ENCODE peak calls at places on chromosomes 16 and 17, in seven cellular contexts. Q is brain microvascular endothelial cell; X is naive thymus-derived CD4-positive, alpha-beta T cell; J is cardiac muscle cell; T is left ventricle myocardium inferior; C is IMR-90; Z is CD8-positive, alpha-beta T cell. E is an unnamed sample.

GRCh38 chr16:3051009-3051408 is 4.6 kb downstream of the MMP25 start:
- DNase-seq in T (no peak), C (no peak), J (peak; percentile 5), Z (no peak), X (no peak), Q (no peak), E (no peak)

GRCh38 chr17:44321246-44322120 is 3.1 kb downstream of the SLC25A39 start:
- DNase-seq in J (no peak), Z (no peak), C (no peak), Q (no peak), T (no peak), X (no peak), E (no peak)

GRCh38 chr16:1276580-1276878 is 20.7 kb downstream of the TPSD1 start:
- DNase-seq in J (no peak), C (no peak), Q (no peak), T (no peak), X (no peak), Z (no peak), E (no peak)

GRCh38 chr16:807345-808251 is 7.1 kb upstream of the GNG13 start:
- DNase-seq in Z (peak; percentile 65), C (peak; percentile 86), J (peak; percentile 94), T (peak; percentile 94), Q (peak; percentile 84), X (peak; percentile 73), E (peak; percentile 98)

GRCh38 chr16:56257666-56258359 is 66.5 kb downstream of the GNAO1 start:
- DNase-seq in Q (no peak), X (no peak), T (no peak), Z (no peak), J (no peak), C (no peak), E (peak; percentile 37)

GRCh38 chr16:13994239-13995106 is 74.5 kb downstream of the ERCC4 start:
- DNase-seq in J (no peak), Q (no peak), C (peak; percentile 2), Z (no peak), X (no peak), T (no peak), E (no peak)

GRCh38 chr17:46979023-46979870 is at the start of gene RPRML:
- DNase-seq in Q (no peak), Z (no peak), J (peak; percentile 35), T (peak; percentile 28), X (no peak), C (no peak), E (peak; percentile 77)

GRCh38 chr16:13036600-13036999 is 135.2 kb downstream of the SHISA9 start:
- DNase-seq in T (peak; percentile 19), Z (no peak), J (peak; percentile 23), Q (peak; percentile 9), C (peak; percentile 11), X (peak; percentile 3), E (no peak)

GRCh38 chr17:45924332-45924820 is 30.0 kb downstream of the MAPT start:
- DNase-seq in J (peak; percentile 31), X (no peak), T (no peak), Q (no peak), Z (no peak), C (no peak), E (no peak)

GRCh38 chr16:49348408-49349176 is 25.0 kb upstream of the C16orf78 start:
- DNase-seq in C (no peak), Z (no peak), X (no peak), T (no peak), Q (no peak), J (no peak), E (no peak)

GRCh38 chr16:24524855-24525652 is 14.3 kb upstream of the RBBP6 start:
- DNase-seq in J (peak; percentile 41), T (no peak), X (no peak), Z (no peak), C (no peak), Q (no peak), E (no peak)

GRCh38 chr17:18978050-18978449 is 26.1 kb downstream of the SLC5A10 start:
- DNase-seq in C (no peak), Z (no peak), T (no peak), J (no peak), X (no peak), Q (no peak), E (peak; percentile 37)

GRCh38 chr16:75244844-75245758 is 6.3 kb downstream of the BCAR1 start:
- DNase-seq in Q (peak; percentile 96), Z (no peak), T (peak; percentile 84), X (no peak), J (peak; percentile 98), C (peak; percentile 98), E (peak; percentile 91)

GRCh38 chr17:9021985-9022552 is 759 bp downstream of the NTN1 start:
- DNase-seq in Q (no peak), T (peak; percentile 45), J (peak; percentile 43), X (no peak), C (peak; percentile 4), Z (no peak), E (peak; percentile 79)

GRCh38 chr17:44053130-44053872 is 13.2 kb downstream of the LSM12 start:
- DNase-seq in C (no peak), Z (no peak), T (no peak), X (no peak), Q (no peak), J (no peak), E (no peak)

DNA sequence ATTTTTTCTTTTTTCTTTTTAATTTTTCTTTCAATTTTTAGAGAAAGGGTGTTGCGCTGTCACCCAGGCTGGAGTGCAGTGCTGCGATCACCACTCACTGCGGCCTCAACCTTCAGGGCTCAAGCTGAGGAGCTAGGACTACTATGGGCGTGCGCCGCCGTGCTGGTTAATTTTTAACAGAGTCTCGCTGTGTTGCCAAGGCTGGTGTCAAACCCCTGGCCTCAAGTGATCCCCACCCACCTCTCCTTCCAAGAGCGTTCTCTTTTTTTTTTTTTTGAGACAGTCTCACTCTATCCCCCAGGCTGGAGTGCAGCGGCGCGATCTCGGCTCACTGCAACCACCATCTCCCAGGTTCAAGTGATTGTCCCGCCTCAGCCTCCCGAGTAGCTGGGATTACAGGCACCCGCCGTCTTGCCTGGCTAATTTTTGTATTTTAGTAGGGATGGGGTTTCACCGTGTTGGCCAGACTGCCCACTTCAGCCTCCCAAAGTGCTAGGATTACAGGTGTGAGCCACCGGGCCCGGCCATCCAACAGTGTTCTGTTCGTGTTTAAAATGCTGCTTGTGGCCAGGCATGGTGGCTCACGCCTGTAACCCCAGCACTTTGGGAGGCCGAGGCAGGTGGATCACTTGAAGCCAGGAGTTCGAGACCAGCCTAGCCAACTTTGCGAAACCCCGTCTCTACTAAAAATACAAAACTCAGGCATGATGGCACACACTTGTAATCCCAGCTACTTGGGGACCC is 14.5 kb upstream of the RPL13 start:
- DNase-seq in X (no peak), Q (no peak), C (no peak), Z (no peak), J (no peak), T (no peak), E (no peak)
- H3K27ac ChIP-seq in X (no peak overlapping the region), Q (no peak overlapping the region), C (no peak overlapping the region), Z (no peak overlapping the region), J (no peak overlapping the region), T (no peak overlapping the region), E (no peak overlapping the region)

DNA sequence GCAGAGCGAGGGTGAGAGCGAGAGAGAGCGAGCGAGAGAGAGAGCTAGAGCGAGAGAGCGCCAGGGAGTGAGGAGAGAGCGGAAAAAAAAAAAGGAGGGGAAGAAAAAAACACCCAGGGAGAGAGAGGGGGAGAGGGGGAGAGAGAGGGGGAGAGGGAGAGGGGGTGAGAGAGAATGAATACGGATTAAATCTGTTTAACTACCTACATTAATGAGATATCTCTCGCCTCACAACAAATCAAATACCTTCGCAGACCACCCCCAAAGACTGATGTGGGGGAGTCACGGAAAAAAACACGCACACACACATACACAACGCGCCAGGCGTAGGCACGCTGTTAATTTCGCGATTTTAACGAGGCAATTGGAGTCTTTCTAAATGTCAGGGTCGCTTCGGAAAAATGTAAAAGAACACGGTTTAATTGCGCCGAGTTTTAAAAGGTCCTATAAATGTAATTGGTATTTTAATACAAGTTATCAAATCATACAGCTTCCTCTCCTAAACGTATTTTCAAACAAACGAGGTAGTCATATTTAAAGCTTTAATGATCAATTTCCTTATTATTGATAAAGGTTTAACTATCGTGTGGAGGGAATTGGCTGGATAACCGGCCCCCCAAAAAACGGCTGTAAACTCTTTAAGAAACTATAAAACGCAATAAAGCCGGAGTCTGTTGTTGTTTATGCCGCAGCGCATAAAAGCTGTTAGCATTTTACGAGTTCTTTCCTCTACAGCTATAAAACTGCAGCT is at the start of gene HOXB8:
- DNase-seq in Z (no peak), X (no peak), C (no peak), Q (no peak), T (no peak), J (no peak), E (no peak)
- H3K27me3 ChIP-seq in Z (peaks cover 74% of the 10 kb centered on the region), X (peaks cover 35% of the 10 kb centered on the region), C (peaks cover 49% of the 10 kb centered on the region), Q (peaks cover 84% of the 10 kb centered on the region), T (peaks cover 100% of the 10 kb centered on the region), J (peaks cover 100% of the 10 kb centered on the region), E (no peaks in the 10 kb centered on the region)

DNA sequence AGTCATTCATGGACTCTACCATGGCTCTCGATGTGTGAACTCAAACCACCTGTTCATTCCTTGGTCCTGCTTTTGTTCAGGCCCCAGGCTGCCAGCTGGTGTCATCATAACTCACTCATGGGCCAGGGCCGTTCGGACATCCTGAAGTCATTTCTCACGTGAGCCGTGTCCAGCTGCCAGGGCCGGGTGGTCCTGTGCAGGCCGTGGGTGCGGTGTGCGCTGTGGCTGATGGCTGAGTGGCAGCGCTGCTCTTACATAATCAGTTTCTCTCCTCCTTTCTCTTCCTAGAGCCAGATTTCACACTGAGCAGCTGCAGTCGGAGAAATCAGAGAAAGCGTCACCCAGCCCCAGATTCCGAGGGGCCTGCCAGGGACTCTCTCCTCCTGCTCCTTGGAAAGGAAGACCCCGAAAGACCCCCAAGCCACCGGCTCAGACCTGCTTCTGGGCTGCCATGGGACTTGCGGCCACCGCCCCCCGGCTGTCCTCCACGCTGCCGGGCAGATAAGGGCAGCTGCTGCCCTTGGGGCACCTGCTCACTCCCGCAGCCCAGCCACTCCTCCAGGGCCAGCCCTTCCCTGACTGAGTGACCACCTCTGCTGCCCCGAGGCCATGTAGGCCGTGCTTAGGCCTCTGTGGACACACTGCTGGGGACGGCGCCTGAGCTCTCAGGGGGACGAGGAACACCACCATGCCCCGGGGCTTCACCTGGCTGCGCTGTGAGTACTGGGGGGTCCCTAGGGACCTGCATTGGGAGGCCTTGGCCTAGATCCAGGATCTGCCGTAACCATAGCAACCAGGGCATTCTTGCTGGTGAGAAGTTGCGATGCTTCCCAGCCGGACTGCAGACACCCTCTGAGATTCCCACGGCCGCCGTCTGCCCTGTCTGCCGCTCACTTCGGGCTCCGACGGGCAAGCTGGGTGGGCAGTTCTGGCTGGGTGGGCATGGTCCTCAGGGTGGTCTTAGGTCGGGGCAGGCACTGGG is at the start of gene IL34:
- DNase-seq in C (no peak), T (no peak), J (peak; percentile 52), Q (peak; percentile 80), X (no peak), Z (no peak), E (peak; percentile 73)
- H3K27ac ChIP-seq in C (no peak within 1 kb of the TSS), T (no peak within 1 kb of the TSS), J (no peak within 1 kb of the TSS), Q (peak within 1 kb of the TSS; percentile 47), X (no peak within 1 kb of the TSS), Z (no peak within 1 kb of the TSS), E (no peak within 1 kb of the TSS)

GRCh38 chr16:86559802-86560305 is 4.8 kb upstream of the MTHFSD start:
- DNase-seq in T (no peak), Q (no peak), Z (no peak), X (no peak), J (no peak), C (no peak), E (peak; percentile 43)

GRCh38 chr16:86565644-86566511 is 751 bp upstream of the FOXC2 start:
- DNase-seq in J (no peak), Q (no peak), C (no peak), T (no peak), X (no peak), Z (no peak), E (no peak)

GRCh38 chr16:86563489-86564345 is 2.9 kb upstream of the FOXC2 start:
- DNase-seq in J (peak; percentile 94), T (peak; percentile 86), X (peak; percentile 80), C (peak; percentile 89), Q (peak; percentile 94), Z (peak; percentile 72), E (peak; percentile 85)

GRCh38 chr16:86565181-86565631 is 1.4 kb upstream of the FOXC2 start:
- DNase-seq in C (no peak), X (no peak), T (no peak), Z (no peak), Q (no peak), J (no peak), E (no peak)

GRCh38 chr16:86562356-86562755 is 4.3 kb upstream of the FOXC2 start:
- DNase-seq in C (no peak), J (no peak), T (no peak), Z (no peak), Q (no peak), X (no peak), E (no peak)
- H3K27me3 ChIP-seq in C (no peaks in the 10 kb centered on the region), J (peaks cover 26% of the 10 kb centered on the region), T (peaks cover 97% of the 10 kb centered on the region), Z (peaks cover 24% of the 10 kb centered on the region), Q (no peaks in the 10 kb centered on the region), X (peaks cover 14% of the 10 kb centered on the region), E (no peaks in the 10 kb centered on the region)